ENCODE peak calls at places on chromosome 20, in four cellular contexts. One of them, this sample, is unnamed.

GRCh38 chr20:7207186-7207585 is 439.7 kb downstream of the BMP2 start:
- DNase-seq in K562: no peak
- DNase-seq in HCT116: no peak
- DNase-seq in H1: no peak
- DNase-seq in this sample: no peak

GRCh38 chr20:36339646-36340592 is 33.8 kb downstream of the DLGAP4 start:
- DNase-seq in H1: no peak
- DNase-seq in HCT116: no peak
- DNase-seq in K562: no peak
- DNase-seq in this sample: no peak

GRCh38 chr20:9103955-9104354 is 35.1 kb downstream of the PLCB4 start:
- DNase-seq in H1: no peak
- DNase-seq in K562: no peak
- DNase-seq in HCT116: no peak
- DNase-seq in this sample: no peak

GRCh38 chr20:59864726-59865125 is 68.7 kb downstream of the SYCP2 start:
- DNase-seq in K562: no peak
- DNase-seq in HCT116: no peak
- DNase-seq in H1: no peak
- DNase-seq in this sample: peak

GRCh38 chr20:53768329-53768728 is 174.7 kb upstream of the ZNF217 start:
- DNase-seq in H1: peak
- DNase-seq in HCT116: no peak
- DNase-seq in K562: no peak
- DNase-seq in this sample: no peak

GRCh38 chr20:33276303-33277113 is 6.5 kb upstream of the BPIFB1 start:
- DNase-seq in H1: no peak
- DNase-seq in HCT116: no peak
- DNase-seq in K562: no peak
- DNase-seq in this sample: no peak

GRCh38 chr20:37615507-37616425 is 78.1 kb upstream of the CTNNBL1 start:
- DNase-seq in HCT116: peak
- DNase-seq in K562: peak
- DNase-seq in H1: peak
- DNase-seq in this sample: peak

GRCh38 chr20:13430346-13431002 is 208.3 kb downstream of the TASP1 start:
- DNase-seq in HCT116: peak
- DNase-seq in K562: no peak
- DNase-seq in H1: no peak
- DNase-seq in this sample: no peak

GRCh38 chr20:37518059-37518458 is 3.0 kb upstream of the NNAT start:
- DNase-seq in H1: no peak
- DNase-seq in HCT116: no peak
- DNase-seq in K562: no peak
- DNase-seq in this sample: no peak

GRCh38 chr20:34980543-34981213 is 25.0 kb downstream of the MYH7B start:
- DNase-seq in H1: no peak
- DNase-seq in HCT116: no peak
- DNase-seq in K562: peak
- DNase-seq in this sample: no peak

GRCh38 chr20:4135385-4136077 is 120.2 kb upstream of the RNF24 start:
- DNase-seq in H1: peak
- DNase-seq in K562: peak
- DNase-seq in HCT116: peak
- DNase-seq in this sample: peak

GRCh38 chr20:52179331-52180166 is 12.0 kb downstream of the ZFP64 start:
- DNase-seq in HCT116: no peak
- DNase-seq in H1: no peak
- DNase-seq in K562: no peak
- DNase-seq in this sample: no peak

GRCh38 chr20:32971703-32972161 is 32.5 kb downstream of the SUN5 start:
- DNase-seq in K562: no peak
- DNase-seq in HCT116: no peak
- DNase-seq in H1: no peak
- DNase-seq in this sample: no peak

GRCh38 chr20:5844063-5844681 is 94.0 kb downstream of the SHLD1 start:
- DNase-seq in HCT116: peak
- DNase-seq in K562: no peak
- DNase-seq in H1: no peak
- DNase-seq in this sample: no peak

GRCh38 chr20:8527998-8528397 is 395.9 kb downstream of the PLCB1 start:
- DNase-seq in K562: no peak
- DNase-seq in HCT116: no peak
- DNase-seq in H1: no peak
- DNase-seq in this sample: no peak

GRCh38 chr20:47305667-47306066 is 50.8 kb downstream of the ZMYND8 start:
- DNase-seq in K562: no peak
- DNase-seq in HCT116: no peak
- DNase-seq in H1: no peak
- DNase-seq in this sample: no peak

GRCh38 chr20:1401431-1401907 is 8.6 kb upstream of the FKBP1A start:
- DNase-seq in K562: no peak
- DNase-seq in H1: no peak
- DNase-seq in HCT116: no peak
- DNase-seq in this sample: no peak

GRCh38 chr20:14972690-14973089 is 635.3 kb upstream of the FLRT3 start:
- DNase-seq in HCT116: no peak
- DNase-seq in K562: no peak
- DNase-seq in H1: no peak
- DNase-seq in this sample: no peak
- TF ChIP-seq SP1 in HCT116: no peak
- TF ChIP-seq SP1 in K562: no peak
- TF ChIP-seq SP1 in H1: no peak
- TF ChIP-seq SP1 in this sample: no peak

DNA sequence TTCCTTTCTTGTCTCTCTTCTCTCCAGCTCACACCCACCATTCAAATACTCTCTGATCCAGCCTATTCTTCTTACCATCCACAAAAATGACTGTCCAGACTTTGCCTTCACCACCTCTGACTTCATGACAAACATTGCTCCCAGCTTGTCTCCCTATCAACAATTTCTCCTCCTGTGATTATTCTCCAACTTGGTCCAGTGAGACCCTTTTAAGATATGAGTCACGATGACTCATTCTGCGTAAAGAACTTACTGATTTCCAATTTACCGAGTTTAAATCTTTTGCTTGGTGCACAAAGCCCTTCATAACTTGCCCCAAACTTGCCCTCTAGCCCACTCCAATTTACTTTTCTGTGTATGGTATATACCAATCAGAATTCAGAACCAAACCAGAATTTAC is 833.2 kb downstream of the MAFB start:
- DNase-seq in K562: no peak
- DNase-seq in HCT116: no peak
- DNase-seq in H1: no peak
- DNase-seq in this sample: no peak
- TF ChIP-seq SP1 in K562: no peak
- TF ChIP-seq SP1 in HCT116: no peak
- TF ChIP-seq SP1 in H1: no peak
- TF ChIP-seq SP1 in this sample: no peak

GRCh38 chr20:49207071-49207470 is 12.1 kb upstream of the DDX27 start:
- DNase-seq in H1: peak
- DNase-seq in K562: no peak
- DNase-seq in HCT116: no peak
- DNase-seq in this sample: peak
- TF ChIP-seq SP1 in H1: no peak
- TF ChIP-seq SP1 in K562: no peak
- TF ChIP-seq SP1 in HCT116: no peak
- TF ChIP-seq SP1 in this sample: no peak

DNA sequence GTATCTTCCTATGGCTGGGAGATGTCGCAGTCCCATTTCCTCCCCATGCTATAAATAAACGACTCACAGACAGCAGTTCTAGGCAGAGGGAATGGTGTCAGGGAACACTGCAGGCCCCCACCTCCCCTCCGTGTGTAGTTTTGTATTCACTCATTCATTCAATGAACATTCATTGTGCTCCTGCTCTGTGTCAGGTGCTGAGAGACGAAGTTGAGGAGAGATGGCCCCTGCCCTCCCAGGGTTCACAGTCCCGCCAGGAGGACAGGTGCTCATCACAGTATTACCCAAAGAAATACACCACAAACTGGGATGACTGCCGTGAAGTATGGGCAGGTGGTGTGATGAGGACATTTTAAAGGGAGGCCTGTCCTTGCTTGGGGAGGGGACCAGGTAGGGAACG is 29.8 kb downstream of the NPEPL1 start:
- DNase-seq in HCT116: no peak
- DNase-seq in H1: no peak
- DNase-seq in K562: no peak
- DNase-seq in this sample: no peak
- TF ChIP-seq SP1 in HCT116: no peak
- TF ChIP-seq SP1 in H1: no peak
- TF ChIP-seq SP1 in K562: no peak
- TF ChIP-seq SP1 in this sample: no peak

GRCh38 chr20:18003897-18004296 is 35.1 kb downstream of the MGME1 start:
- DNase-seq in HCT116: no peak
- DNase-seq in K562: no peak
- DNase-seq in H1: no peak
- DNase-seq in this sample: no peak

GRCh38 chr20:18006684-18007083 is 37.9 kb downstream of the MGME1 start:
- DNase-seq in H1: no peak
- DNase-seq in K562: no peak
- DNase-seq in HCT116: no peak
- DNase-seq in this sample: no peak

GRCh38 chr20:18005170-18005989 is 36.6 kb downstream of the MGME1 start:
- DNase-seq in H1: peak
- DNase-seq in HCT116: no peak
- DNase-seq in K562: no peak
- DNase-seq in this sample: no peak

GRCh38 chr20:18005990-18006364 is 37.2 kb downstream of the MGME1 start:
- DNase-seq in K562: no peak
- DNase-seq in H1: no peak
- DNase-seq in HCT116: no peak
- DNase-seq in this sample: no peak

GRCh38 chr20:18004389-18005031 is 35.7 kb downstream of the MGME1 start:
- DNase-seq in H1: no peak
- DNase-seq in K562: no peak
- DNase-seq in HCT116: no peak
- DNase-seq in this sample: no peak
- TF ChIP-seq SP1 in H1: no peak
- TF ChIP-seq SP1 in K562: no peak
- TF ChIP-seq SP1 in HCT116: no peak
- TF ChIP-seq SP1 in this sample: no peak

DNA sequence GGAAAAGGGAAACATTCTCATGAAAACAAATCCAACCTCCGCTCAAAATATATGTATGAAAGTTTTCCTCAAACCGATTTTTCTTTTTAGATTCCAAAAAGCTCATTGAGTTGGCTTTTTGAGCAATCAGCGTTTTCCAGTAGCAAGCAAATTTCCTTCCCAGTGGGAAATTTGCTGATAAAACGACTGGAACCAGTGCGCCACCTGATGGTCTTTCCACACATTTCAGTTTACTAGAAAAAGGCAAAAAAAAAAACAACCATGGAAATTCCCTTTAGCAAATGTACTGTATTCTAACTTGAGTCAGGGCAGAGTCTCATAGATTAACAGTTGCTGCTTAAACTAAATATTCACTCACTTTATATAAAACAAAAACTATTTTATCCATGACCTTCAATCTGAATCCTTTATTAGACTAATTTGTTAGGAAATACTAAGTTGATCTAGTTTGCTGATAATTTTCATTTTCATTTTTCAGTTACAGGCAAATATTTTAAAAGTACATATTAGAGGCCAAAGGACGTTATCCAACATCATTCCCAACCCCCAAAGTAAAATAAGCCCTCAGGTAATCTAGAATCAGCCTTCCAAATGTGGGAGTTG is 271.5 kb downstream of the FOXA2 start:
- DNase-seq in H1: no peak
- DNase-seq in HCT116: peak
- DNase-seq in K562: peak
- DNase-seq in this sample: peak
- TF ChIP-seq SP1 in H1: no peak
- TF ChIP-seq SP1 in HCT116: no peak
- TF ChIP-seq SP1 in K562: no peak
- TF ChIP-seq SP1 in this sample: no peak

DNA sequence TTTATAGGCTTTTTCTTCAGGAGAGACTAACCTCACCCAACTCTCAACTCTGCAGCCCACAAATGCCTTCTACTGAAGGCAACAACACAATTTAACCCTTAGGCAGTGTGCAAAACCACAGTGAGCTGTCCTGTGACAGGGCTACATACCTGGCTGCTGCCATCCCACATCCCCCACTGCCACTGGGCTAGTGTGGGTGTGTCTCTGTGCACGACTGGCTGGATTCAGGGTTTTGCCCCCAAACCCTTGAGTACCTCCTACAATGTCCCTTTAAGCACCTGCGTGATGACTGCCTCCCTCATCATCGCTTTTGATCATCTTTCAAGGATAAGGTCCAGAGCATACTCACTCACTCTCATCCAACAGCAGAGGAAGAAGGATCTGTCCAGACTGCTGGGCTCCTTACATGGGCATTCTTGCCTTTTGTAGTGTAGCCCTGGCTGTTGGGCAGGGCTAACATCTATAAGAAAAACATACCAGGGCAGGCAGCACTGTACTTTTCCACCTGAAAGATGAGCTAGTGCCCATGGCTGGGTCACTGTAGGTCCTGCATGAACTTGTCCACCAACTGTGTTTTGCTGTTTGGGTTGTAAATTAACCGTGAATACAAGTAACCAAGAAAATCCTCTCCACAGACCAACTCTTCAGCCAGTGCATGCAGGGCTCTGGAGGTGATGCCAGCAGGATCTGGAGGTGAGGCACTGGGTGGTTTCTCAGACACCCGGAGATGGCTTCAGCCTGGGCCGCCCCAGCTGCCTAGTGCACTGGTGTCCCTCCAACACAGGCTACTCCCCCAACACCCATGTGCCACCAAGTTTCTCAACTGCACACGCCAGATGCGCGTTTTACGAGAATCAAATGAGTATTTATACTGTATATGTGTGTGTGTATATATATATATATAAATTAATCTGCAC is 45.2 kb downstream of the PLCG1 start:
- DNase-seq in HCT116: no peak
- DNase-seq in K562: no peak
- DNase-seq in H1: no peak
- DNase-seq in this sample: no peak
- TF ChIP-seq SP1 in HCT116: no peak
- TF ChIP-seq SP1 in K562: no peak
- TF ChIP-seq SP1 in H1: no peak
- TF ChIP-seq SP1 in this sample: no peak

GRCh38 chr20:56987992-56988391 is 278.4 kb downstream of the BMP7 start:
- DNase-seq in H1: no peak
- DNase-seq in K562: peak
- DNase-seq in HCT116: no peak
- DNase-seq in this sample: peak
- TF ChIP-seq SP1 in H1: no peak
- TF ChIP-seq SP1 in K562: no peak
- TF ChIP-seq SP1 in HCT116: no peak
- TF ChIP-seq SP1 in this sample: no peak